ENCODE peak calls at places on chromosome X, in seven cellular contexts. F is LoVo; I is stimulated activated CD4-positive, alpha-beta T cell treated with anti-CD3 and anti-CD28 coated beads, TNF-alpha, amount 100 ng/mL, for 4 hours; K is activated naive CD4-positive, alpha-beta T cell treated with anti-CD3 and anti-CD28 coated beads for 36 hours; H is EH; P is HTR-8/SVneo; E is fibroblast of gingiva. Q is an unnamed sample.

GRCh38 chrX:114051667-114052315 is 532.1 kb upstream of the HTR2C start:
- DNase-seq in I (no peak), K (no peak), F (no peak), P (no peak), H (no peak), E (no peak), Q (no peak)

GRCh38 chrX:140157611-140158010 is 192.3 kb upstream of the CXorf66 start:
- DNase-seq in E (peak; percentile 0), I (no peak), K (no peak), F (no peak), H (no peak), P (peak; percentile 0), Q (no peak)

GRCh38 chrX:137352101-137352660 is 213.7 kb upstream of the ZIC3 start:
- DNase-seq in P (no peak), I (no peak), E (no peak), H (no peak), K (no peak), F (no peak), Q (no peak)

GRCh38 chrX:41827886-41828285 is 95.5 kb downstream of the CASK start:
- DNase-seq in I (no peak), K (no peak), E (no peak), H (peak; percentile 74), F (no peak), P (peak; percentile 29), Q (no peak)

GRCh38 chrX:10217218-10217617 is 60.4 kb downstream of the CLCN4 start:
- DNase-seq in H (peak; percentile 3), E (no peak), P (no peak), I (no peak), F (no peak), K (no peak), Q (no peak)

GRCh38 chrX:111168314-111168713 is 72.3 kb downstream of the PAK3 start:
- DNase-seq in I (no peak), H (peak; percentile 0), F (no peak), P (no peak), E (peak; percentile 1), K (peak; percentile 16), Q (peak; percentile 14)

GRCh38 chrX:70826715-70827114 is 81.8 kb downstream of the TEX11 start:
- DNase-seq in H (peak; percentile 0), E (no peak), K (no peak), F (no peak), I (no peak), P (no peak), Q (no peak)

GRCh38 chrX:2693123-2693438 is 2.0 kb downstream of the CD99 start:
- DNase-seq in K (no peak), I (no peak), P (no peak), H (no peak), F (no peak), E (no peak), Q (no peak)

GRCh38 chrX:97398030-97398551 is 514.4 kb downstream of the RPA4 start:
- DNase-seq in H (no peak), P (no peak), F (no peak), K (no peak), I (no peak), E (peak; percentile 3), Q (no peak)

GRCh38 chrX:21658746-21659145 is 616 bp upstream of the KLHL34 start:
- DNase-seq in F (no peak), E (no peak), P (no peak), H (no peak), K (peak; percentile 44), I (no peak), Q (no peak)

GRCh38 chrX:69031971-69032391 is 133.3 kb downstream of the PJA1 start:
- DNase-seq in H (peak; percentile 6), I (no peak), P (no peak), E (no peak), K (no peak), F (no peak), Q (no peak)

GRCh38 chrX:23803931-23804381 is 21.0 kb downstream of the SAT1 start:
- DNase-seq in F (peak; percentile 58), H (peak; percentile 69), P (peak; percentile 75), I (no peak), K (no peak), E (peak; percentile 60), Q (peak; percentile 78)

GRCh38 chrX:65644621-65645287 is 22.7 kb upstream of the MSN start:
- DNase-seq in I (no peak), E (peak; percentile 77), H (peak; percentile 87), F (peak; percentile 47), P (peak; percentile 48), K (peak; percentile 44), Q (peak; percentile 70)

GRCh38 chrX:12002876-12003275 is 135.4 kb upstream of the FRMPD4 start:
- DNase-seq in I (no peak), E (no peak), K (no peak), F (no peak), P (no peak), H (no peak), Q (no peak)

Q was measured in NCI-H460.